ENCODE peak calls at places on chromosomes 7 and 10, in nine cellular contexts. T is HCT116, J is endothelial cell of umbilical vein, S is mammary epithelial cell, G is IMR-90, H is GM23248, R is colonic mucosa, Q is HepG2, V is fibroblast of lung. O is an unnamed sample.

GRCh38 chr10:75400769-75401568 is 595 bp downstream of the ZNF503 start:
- DNase-seq in T (no peak), J (peak; percentile 20), S (peak; percentile 49), G (peak; percentile 56), H (peak; percentile 90), R (peak; percentile 61), Q (no peak), V (peak; percentile 73), O (peak; percentile 78)

GRCh38 chr7:3678411-3678810 is 377.4 kb downstream of the SDK1 start:
- DNase-seq in T (no peak), J (no peak), S (no peak), G (no peak), H (no peak), R (no peak), Q (no peak), V (no peak), O (no peak)

GRCh38 chr10:20004087-20004523 is 187.9 kb downstream of the PLXDC2 start:
- DNase-seq in T (no peak), J (no peak), S (peak; percentile 43), G (peak; percentile 45), H (peak; percentile 19), R (no peak), Q (no peak), V (peak; percentile 74), O (no peak)

GRCh38 chr7:150972094-150972493 is 6.0 kb downstream of the KCNH2 start:
- DNase-seq in T (no peak), J (no peak), S (no peak), G (peak; percentile 44), H (no peak), R (no peak), Q (no peak), V (peak; percentile 36), O (no peak)

GRCh38 chr10:31404640-31405039 is 85.6 kb downstream of the ZEB1 start:
- DNase-seq in T (no peak), J (no peak), S (no peak), G (peak; percentile 27), H (peak; percentile 46), R (no peak), Q (peak; percentile 54), V (peak; percentile 59), O (peak; percentile 24)

GRCh38 chr10:81875680-81876252 is 772 bp downstream of the NRG3 start:
- DNase-seq in T (no peak), J (no peak), S (no peak), G (no peak), H (no peak), R (no peak), Q (no peak), V (no peak), O (no peak)

GRCh38 chr7:31029674-31030073 is 22.4 kb upstream of the ADCYAP1R1 start:
- DNase-seq in T (no peak), J (no peak), S (no peak), G (no peak), H (no peak), R (no peak), Q (no peak), V (no peak), O (no peak)

GRCh38 chr7:112994666-112995065 is 92.0 kb downstream of the GPR85 start:
- DNase-seq in T (no peak), J (no peak), S (peak; percentile 55), G (no peak), H (peak; percentile 85), R (no peak), Q (no peak), V (peak; percentile 92), O (peak; percentile 31)

GRCh38 chr7:156230576-156230975 is 410.0 kb upstream of the RNF32 start:
- DNase-seq in T (no peak), J (no peak), S (no peak), G (no peak), H (no peak), R (no peak), Q (no peak), V (no peak), O (no peak)

GRCh38 chr7:542935-543789 is 23.5 kb upstream of the PDGFA start:
- DNase-seq in T (no peak), J (peak; percentile 82), S (peak; percentile 64), G (peak; percentile 91), H (peak; percentile 95), R (no peak), Q (peak; percentile 37), V (peak; percentile 94), O (peak; percentile 91)

GRCh38 chr7:137928626-137929025 is 73.3 kb downstream of the CREB3L2 start:
- DNase-seq in T (no peak), J (no peak), S (no peak), G (no peak), H (no peak), R (no peak), Q (no peak), V (peak; percentile 40), O (no peak)
- H3K4me1 ChIP-seq in T (no peaks in the 10 kb centered on the region), J (peaks cover 17% of the 10 kb centered on the region), S (peaks cover 22% of the 10 kb centered on the region), G (peaks cover 21% of the 10 kb centered on the region), H (peaks cover 66% of the 10 kb centered on the region), R (peaks cover 8% of the 10 kb centered on the region), Q (peaks cover 38% of the 10 kb centered on the region), V (peaks cover 24% of the 10 kb centered on the region), O (peaks cover 21% of the 10 kb centered on the region)

GRCh38 chr10:6737758-6738463 is 157.8 kb upstream of the PRKCQ start:
- DNase-seq in T (no peak), J (peak; percentile 69), S (peak; percentile 74), G (peak; percentile 77), H (peak; percentile 68), R (no peak), Q (no peak), V (peak; percentile 56), O (peak; percentile 61)

GRCh38 chr10:6737080-6737641 is 157.1 kb upstream of the PRKCQ start:
- DNase-seq in T (peak; percentile 47), J (no peak), S (peak; percentile 83), G (peak; percentile 62), H (peak; percentile 71), R (no peak), Q (no peak), V (peak; percentile 73), O (peak; percentile 34)

GRCh38 chr10:6741561-6741960 is 161.5 kb upstream of the PRKCQ start:
- DNase-seq in T (no peak), J (peak; percentile 31), S (no peak), G (peak; percentile 86), H (peak; percentile 31), R (no peak), Q (no peak), V (no peak), O (peak; percentile 72)

GRCh38 chr10:6739530-6740174 is 159.6 kb upstream of the PRKCQ start:
- DNase-seq in T (no peak), J (no peak), S (peak; percentile 69), G (no peak), H (no peak), R (no peak), Q (peak; percentile 5), V (no peak), O (no peak)

DNA sequence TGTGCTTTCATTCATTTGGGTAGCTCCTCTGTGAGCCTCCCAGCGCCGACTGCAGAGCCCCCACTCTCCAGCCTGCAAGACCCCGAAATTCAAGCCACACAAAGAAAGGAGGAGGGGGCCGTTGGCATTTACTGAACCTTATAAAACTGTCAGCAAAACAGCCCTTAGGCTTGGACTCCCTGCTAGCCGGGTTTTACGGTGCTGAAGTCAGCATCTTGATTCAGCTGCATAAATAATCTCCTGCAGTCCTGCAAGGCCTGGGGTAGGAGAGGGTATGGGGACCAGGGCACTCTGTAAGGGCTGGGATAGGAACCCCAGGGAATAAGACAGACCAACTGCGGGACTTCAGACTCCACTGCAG is 158.4 kb upstream of the PRKCQ start:
- DNase-seq in T (no peak), J (no peak), S (no peak), G (peak; percentile 33), H (no peak), R (no peak), Q (no peak), V (peak; percentile 18), O (peak; percentile 38)
- H3K4me3 ChIP-seq in T (no peak overlapping the region), J (no peak overlapping the region), S (peak overlapping the region; percentile 64), G (no peak overlapping the region), H (peak overlapping the region; percentile 48), R (no peak overlapping the region), Q (no peak overlapping the region), V (peak overlapping the region; percentile 44), O (peak overlapping the region; percentile 49)

DNA sequence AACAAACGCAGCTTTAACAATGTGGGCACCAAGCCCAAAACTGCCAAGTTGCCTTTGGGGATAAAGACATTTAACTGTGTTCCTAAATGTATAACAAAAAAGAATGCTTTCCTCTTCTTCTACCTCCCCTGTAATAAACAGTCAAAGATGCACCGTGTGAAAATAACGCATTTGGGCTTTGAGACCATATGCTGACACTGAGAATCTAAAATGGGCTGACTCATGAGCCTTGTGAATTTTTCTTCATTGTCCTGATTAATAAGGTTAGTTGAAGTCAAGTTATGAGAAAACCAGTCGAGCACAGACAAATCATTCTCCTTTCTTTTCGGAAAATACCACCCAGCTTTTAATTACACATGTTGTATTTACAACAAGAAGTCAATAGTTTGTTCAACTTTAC is 25.6 kb downstream of the TWIST1 start:
- DNase-seq in T (no peak), J (no peak), S (no peak), G (no peak), H (no peak), R (no peak), Q (no peak), V (no peak), O (no peak)
- H3K9ac ChIP-seq in T (no peak overlapping the region), J (no peak overlapping the region), S (no peak overlapping the region), G (no peak overlapping the region), H (no peak overlapping the region), R (no peak overlapping the region), Q (no peak overlapping the region), V (no peak overlapping the region), O (no peak overlapping the region)

GRCh38 chr10:79179404-79180309 is 110.9 kb downstream of the ZMIZ1 start:
- DNase-seq in T (no peak), J (peak; percentile 43), S (no peak), G (no peak), H (peak; percentile 53), R (no peak), Q (no peak), V (peak; percentile 44), O (peak; percentile 62)
- H3K4me1 ChIP-seq in T (peaks cover 48% of the 10 kb centered on the region), J (peaks cover 66% of the 10 kb centered on the region), S (peaks cover 52% of the 10 kb centered on the region), G (peaks cover 83% of the 10 kb centered on the region), H (peaks cover 59% of the 10 kb centered on the region), R (peaks cover 4% of the 10 kb centered on the region), Q (peaks cover 100% of the 10 kb centered on the region), V (peaks cover 79% of the 10 kb centered on the region), O (peaks cover 75% of the 10 kb centered on the region)

GRCh38 chr10:113104071-113104470 is 154.0 kb downstream of the TCF7L2 start:
- DNase-seq in T (no peak), J (no peak), S (no peak), G (no peak), H (peak; percentile 73), R (no peak), Q (no peak), V (no peak), O (no peak)
- H3K4me3 ChIP-seq in T (no peak overlapping the region), J (no peak overlapping the region), S (no peak overlapping the region), G (no peak overlapping the region), H (peak overlapping the region; percentile 45), R (no peak overlapping the region), Q (no peak overlapping the region), V (no peak overlapping the region), O (peak overlapping the region; percentile 57)

O was measured in adipocyte.